ENCODE peak calls at places on chromosome 10, in ten cellular contexts. F is NCI-H1436, B is nephron progenitor cell, K is skeletal muscle cell, C is Panc1, G is pons, E is stomach, Q is right atrium auricular region, H is A172, S is midbrain. M is an unnamed sample.
A peak's percentile ranks its signal among the peaks of the same experiment; 100 is the strongest.

GRCh38 chr10:56823849-56824248 is 462.8 kb upstream of the ZWINT start:
- DNase-seq in F (no peak), B (no peak), K (no peak), C (peak; percentile 0), G (peak; percentile 6), E (no peak), Q (no peak), H (peak; percentile 23), S (peak; percentile 0), M (no peak)

GRCh38 chr10:1536341-1536740 is 201.0 kb downstream of the ADARB2 start:
- DNase-seq in F (no peak), B (no peak), K (no peak), C (no peak), G (no peak), E (no peak), Q (no peak), H (no peak), S (no peak), M (no peak)

GRCh38 chr10:67803588-67804394 is 34.2 kb downstream of the DNAJC12 start:
- DNase-seq in F (no peak), B (no peak), K (no peak), C (no peak), G (no peak), E (no peak), Q (no peak), H (no peak), S (no peak), M (no peak)

GRCh38 chr10:93384006-93384405 is 98.1 kb downstream of the MYOF start:
- DNase-seq in F (no peak), B (no peak), K (no peak), C (no peak), G (no peak), E (no peak), Q (no peak), H (peak; percentile 95), S (no peak), M (no peak)

GRCh38 chr10:110827410-110827809 is 44.3 kb upstream of the PDCD4 start:
- DNase-seq in F (no peak), B (no peak), K (peak; percentile 61), C (no peak), G (no peak), E (no peak), Q (no peak), H (no peak), S (no peak), M (no peak)

GRCh38 chr10:78934499-78934898 is 134.3 kb upstream of the ZMIZ1 start:
- DNase-seq in F (no peak), B (no peak), K (no peak), C (no peak), G (no peak), E (no peak), Q (no peak), H (peak; percentile 46), S (no peak), M (no peak)

GRCh38 chr10:13945760-13946460 is 359.1 kb downstream of the PRPF18 start:
- DNase-seq in F (no peak), B (peak; percentile 47), K (no peak), C (no peak), G (peak; percentile 56), E (no peak), Q (no peak), H (peak; percentile 60), S (peak; percentile 30), M (no peak)

GRCh38 chr10:581776-582330 is 107.6 kb downstream of the DIP2C start:
- DNase-seq in F (no peak), B (no peak), K (no peak), C (no peak), G (no peak), E (no peak), Q (no peak), H (no peak), S (no peak), M (no peak)

GRCh38 chr10:62231371-62231770 is 37.3 kb downstream of the RTKN2 start:
- DNase-seq in F (no peak), B (no peak), K (no peak), C (peak; percentile 56), G (no peak), E (no peak), Q (no peak), H (peak; percentile 83), S (no peak), M (no peak)

GRCh38 chr10:45418859-45419672 is 45.0 kb downstream of the ALOX5 start:
- DNase-seq in F (no peak), B (peak; percentile 78), K (no peak), C (no peak), G (peak; percentile 63), E (peak; percentile 51), Q (peak; percentile 74), H (no peak), S (peak; percentile 29), M (peak; percentile 63)

GRCh38 chr10:74206727-74207126 is 55.7 kb downstream of the ADK start:
- DNase-seq in F (no peak), B (no peak), K (no peak), C (no peak), G (no peak), E (peak; percentile 78), Q (no peak), H (no peak), S (no peak), M (no peak)

GRCh38 chr10:35218339-35218955 is 91.8 kb downstream of the CREM start:
- DNase-seq in F (peak; percentile 92), B (peak; percentile 82), K (peak; percentile 53), C (no peak), G (peak; percentile 93), E (peak; percentile 86), Q (peak; percentile 92), H (peak; percentile 81), S (peak; percentile 82), M (peak; percentile 82)

GRCh38 chr10:72567884-72568283 is 58.0 kb downstream of the MICU1 start:
- DNase-seq in F (peak; percentile 4), B (no peak), K (no peak), C (peak; percentile 46), G (peak; percentile 24), E (no peak), Q (no peak), H (peak; percentile 57), S (no peak), M (no peak)

GRCh38 chr10:102420443-102420809 is 210 bp upstream of the FBXL15 start:
- DNase-seq in F (no peak), B (peak; percentile 89), K (no peak), C (no peak), G (no peak), E (peak; percentile 89), Q (no peak), H (no peak), S (no peak), M (no peak)

GRCh38 chr10:22833781-22834180 is 94.1 kb upstream of the ARMC3 start:
- DNase-seq in F (no peak), B (no peak), K (no peak), C (no peak), G (peak; percentile 87), E (no peak), Q (no peak), H (no peak), S (peak; percentile 47), M (peak; percentile 69)

GRCh38 chr10:100340948-100341847 is 5.8 kb upstream of the SCD start:
- DNase-seq in F (no peak), B (no peak), K (no peak), C (no peak), G (peak; percentile 93), E (no peak), Q (peak; percentile 74), H (no peak), S (peak; percentile 86), M (peak; percentile 86)

GRCh38 chr10:87585565-87586514 is 73.8 kb upstream of the PAPSS2 start:
- DNase-seq in F (no peak), B (no peak), K (peak; percentile 35), C (peak; percentile 35), G (no peak), E (peak; percentile 37), Q (no peak), H (peak; percentile 90), S (no peak), M (no peak)

GRCh38 chr10:80407836-80408197 is 534 bp upstream of the PRXL2A start:
- DNase-seq in F (peak; percentile 17), B (peak; percentile 15), K (no peak), C (peak; percentile 17), G (peak; percentile 36), E (no peak), Q (no peak), H (peak; percentile 42), S (peak; percentile 31), M (no peak)

GRCh38 chr10:131534836-131535235 is 223.3 kb upstream of the TCERG1L start:
- DNase-seq in F (no peak), B (no peak), K (no peak), C (no peak), G (no peak), E (no peak), Q (no peak), H (no peak), S (no peak), M (no peak)

GRCh38 chr10:3887885-3888476 is 103.0 kb upstream of the KLF6 start:
- DNase-seq in F (no peak), B (no peak), K (peak; percentile 84), C (no peak), G (peak; percentile 37), E (no peak), Q (peak; percentile 76), H (peak; percentile 87), S (no peak), M (no peak)

GRCh38 chr10:74056081-74056818 is 58.3 kb downstream of the VCL start:
- DNase-seq in F (no peak), B (no peak), K (no peak), C (peak; percentile 59), G (no peak), E (no peak), Q (no peak), H (peak; percentile 84), S (no peak), M (no peak)

GRCh38 chr10:128526793-128527375 is 400.7 kb upstream of the MKI67 start:
- DNase-seq in F (peak; percentile 28), B (peak; percentile 20), K (no peak), C (no peak), G (peak; percentile 70), E (no peak), Q (no peak), H (no peak), S (peak; percentile 48), M (peak; percentile 31)

GRCh38 chr10:63935705-63936104 is 414.5 kb downstream of the REEP3 start:
- DNase-seq in F (no peak), B (no peak), K (no peak), C (no peak), G (no peak), E (no peak), Q (no peak), H (no peak), S (no peak), M (no peak)

GRCh38 chr10:119807960-119808697 is 64.5 kb downstream of the MCMBP start:
- DNase-seq in F (no peak), B (no peak), K (peak; percentile 63), C (no peak), G (no peak), E (no peak), Q (no peak), H (peak; percentile 34), S (no peak), M (no peak)

GRCh38 chr10:4170181-4170580 is 385.2 kb upstream of the KLF6 start:
- DNase-seq in F (no peak), B (no peak), K (no peak), C (no peak), G (no peak), E (no peak), Q (no peak), H (no peak), S (no peak), M (no peak)

GRCh38 chr10:126233721-126234120 is 154.6 kb downstream of the ADAM12 start:
- DNase-seq in F (no peak), B (no peak), K (no peak), C (no peak), G (no peak), E (no peak), Q (no peak), H (no peak), S (no peak), M (no peak)

GRCh38 chr10:76647276-76647675 is 990.3 kb downstream of the KCNMA1 start:
- DNase-seq in F (no peak), B (no peak), K (no peak), C (no peak), G (no peak), E (no peak), Q (no peak), H (peak; percentile 34), S (no peak), M (no peak)

GRCh38 chr10:79084012-79084971 is 15.5 kb downstream of the ZMIZ1 start:
- DNase-seq in F (no peak), B (no peak), K (peak; percentile 60), C (no peak), G (peak; percentile 90), E (peak; percentile 93), Q (peak; percentile 98), H (peak; percentile 73), S (peak; percentile 51), M (peak; percentile 66)